ENCODE peak calls at places on chromosomes 12 and 14, in ten cellular contexts. O, A, Y, D, N, C, R, H, J and X are unnamed samples.

GRCh38 chr12:50166776-50167025 is 468 bp downstream of the CERS5 start:
- DNase-seq in C (peak; percentile 43), J (no peak), A (no peak), H (no peak), D (no peak), O (no peak), Y (no peak), R (no peak), N (no peak), X (no peak)

GRCh38 chr12:66813137-66813867 is 134.4 kb upstream of the GRIP1 start:
- DNase-seq in C (no peak), A (no peak), R (peak; percentile 9), J (no peak), H (no peak), Y (no peak), O (no peak), N (peak; percentile 65), D (no peak), X (peak; percentile 14)

GRCh38 chr12:117261267-117261666 is 71.0 kb upstream of the FBXO21 start:
- DNase-seq in R (no peak), A (peak; percentile 50), O (no peak), D (no peak), H (peak; percentile 33), C (no peak), N (peak; percentile 96), J (no peak), Y (no peak), X (peak; percentile 69)

GRCh38 chr14:36676236-36676635 is 14.6 kb downstream of the PAX9 start:
- DNase-seq in N (no peak), Y (no peak), O (no peak), C (no peak), H (no peak), D (no peak), J (no peak), R (no peak), A (no peak), X (no peak)

GRCh38 chr12:8064131-8064530 is 2.0 kb downstream of the C3AR1 start:
- DNase-seq in D (no peak), H (no peak), O (no peak), N (no peak), C (no peak), R (no peak), Y (no peak), A (no peak), J (no peak), X (no peak)

GRCh38 chr12:82069931-82070514 is 288.2 kb downstream of the CCDC59 start:
- DNase-seq in C (no peak), R (no peak), A (no peak), J (no peak), Y (no peak), H (no peak), D (no peak), O (no peak), N (no peak), X (no peak)

GRCh38 chr12:72010365-72010764 is 71.7 kb downstream of the TPH2 start:
- DNase-seq in H (no peak), D (no peak), A (no peak), N (no peak), R (no peak), C (no peak), J (no peak), O (no peak), Y (no peak), X (no peak)

GRCh38 chr12:85278598-85279448 is 1.2 kb upstream of the ALX1 start:
- DNase-seq in H (no peak), R (no peak), C (no peak), J (no peak), A (no peak), Y (peak; percentile 5), D (no peak), O (no peak), N (no peak), X (no peak)

GRCh38 chr12:2642176-2642892 is 152.4 kb upstream of the FKBP4 start:
- DNase-seq in C (no peak), O (no peak), N (no peak), D (no peak), Y (no peak), H (no peak), A (no peak), R (peak; percentile 28), J (no peak), X (no peak)

GRCh38 chr12:2640709-2641108 is 154.1 kb upstream of the FKBP4 start:
- DNase-seq in D (no peak), N (peak; percentile 81), J (no peak), Y (peak; percentile 96), R (no peak), A (peak; percentile 41), O (peak; percentile 90), H (peak; percentile 76), C (no peak), X (peak; percentile 88)

GRCh38 chr12:2640281-2640680 is 154.5 kb upstream of the FKBP4 start:
- DNase-seq in H (peak; percentile 29), D (no peak), N (no peak), Y (no peak), A (no peak), R (no peak), C (no peak), J (no peak), O (no peak), X (peak; percentile 33)

GRCh38 chr12:2641761-2642160 is 153.0 kb upstream of the FKBP4 start:
- DNase-seq in H (no peak), Y (no peak), O (no peak), D (no peak), A (no peak), R (no peak), J (no peak), N (no peak), C (no peak), X (no peak)

DNA sequence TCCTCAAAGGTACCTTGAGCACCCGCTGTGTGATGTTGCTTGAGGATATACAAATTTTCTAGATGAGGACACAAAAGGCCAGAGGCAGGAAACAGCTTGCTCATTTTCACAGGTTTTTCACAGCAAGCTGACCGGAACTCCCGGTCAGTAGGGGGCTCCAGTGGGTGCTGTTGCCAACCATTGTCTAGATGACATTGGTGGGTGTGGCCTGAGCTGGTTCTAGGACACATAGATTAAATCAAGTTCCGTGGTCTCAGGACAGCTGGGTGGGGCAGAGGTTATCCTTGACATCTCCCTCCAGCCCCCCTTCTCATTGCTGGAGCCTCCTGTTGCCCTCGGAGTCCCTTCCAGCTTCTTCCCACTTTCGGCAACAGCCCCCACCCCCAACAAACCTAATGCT is 153.6 kb upstream of the FKBP4 start:
- DNase-seq in Y (no peak), R (no peak), C (no peak), D (no peak), A (no peak), O (no peak), J (no peak), H (peak; percentile 45), N (peak; percentile 10), X (no peak)
- H3K27ac ChIP-seq in Y (no peak overlapping the region), R (no peak overlapping the region), C (no peak overlapping the region), D (no peak overlapping the region), A (no peak overlapping the region), O (peak overlapping the region; percentile 87), J (no peak overlapping the region), H (peak overlapping the region; percentile 21), N (no peak overlapping the region), X (no peak overlapping the region)

GRCh38 chr14:52262600-52262999 is 4.9 kb upstream of the PTGDR start:
- DNase-seq in H (no peak), O (no peak), Y (no peak), N (no peak), J (no peak), A (no peak), D (no peak), R (no peak), C (no peak), X (no peak)

GRCh38 chr14:52266179-52266578 is 1.3 kb upstream of the PTGDR start:
- DNase-seq in J (no peak), A (no peak), D (no peak), H (no peak), Y (no peak), C (no peak), N (no peak), O (no peak), R (no peak), X (no peak)

GRCh38 chr14:52265248-52265647 is 2.2 kb upstream of the PTGDR start:
- DNase-seq in N (no peak), D (no peak), J (no peak), R (no peak), H (no peak), Y (no peak), O (no peak), C (no peak), A (no peak), X (no peak)

GRCh38 chr14:52266782-52267181 is 716 bp upstream of the PTGDR start:
- DNase-seq in H (no peak), A (no peak), R (no peak), O (no peak), D (no peak), J (no peak), N (no peak), C (no peak), Y (no peak), X (no peak)

DNA sequence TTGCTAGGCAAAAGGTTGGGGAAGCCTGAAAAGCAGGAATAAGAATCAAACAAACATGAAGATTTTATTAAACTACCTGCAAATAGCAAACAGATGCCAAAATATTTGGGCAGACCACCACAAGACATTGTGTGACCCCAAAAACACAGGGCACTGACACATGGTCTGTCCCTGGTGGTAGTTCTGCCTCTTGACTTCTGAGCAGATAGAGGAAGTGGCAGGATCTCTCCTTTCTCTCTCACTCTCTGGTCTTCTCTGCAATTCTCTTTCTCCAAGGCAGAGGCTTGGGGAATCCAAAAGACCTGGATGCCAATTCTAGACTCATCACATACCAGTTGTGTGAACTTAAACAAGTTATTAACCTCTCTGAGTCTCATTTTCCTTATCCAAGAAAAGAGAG is 4.3 kb upstream of the PTGDR start:
- DNase-seq in A (no peak), N (no peak), Y (no peak), J (no peak), D (no peak), O (no peak), H (no peak), C (no peak), R (no peak), X (no peak)
- H3K27ac ChIP-seq in A (no peak overlapping the region), N (no peak overlapping the region), Y (no peak overlapping the region), J (no peak overlapping the region), D (no peak overlapping the region), O (no peak overlapping the region), H (no peak overlapping the region), C (no peak overlapping the region), R (no peak overlapping the region), X (no peak overlapping the region)

GRCh38 chr12:1846421-1847405 is 26.3 kb downstream of the LRTM2 start:
- DNase-seq in H (no peak), O (no peak), N (no peak), C (no peak), A (no peak), D (no peak), J (no peak), R (no peak), Y (no peak), X (no peak)
- H3K27ac ChIP-seq in H (no peak overlapping the region), O (no peak overlapping the region), N (no peak overlapping the region), C (no peak overlapping the region), A (no peak overlapping the region), D (no peak overlapping the region), J (no peak overlapping the region), R (no peak overlapping the region), Y (no peak overlapping the region), X (no peak overlapping the region)

DNA sequence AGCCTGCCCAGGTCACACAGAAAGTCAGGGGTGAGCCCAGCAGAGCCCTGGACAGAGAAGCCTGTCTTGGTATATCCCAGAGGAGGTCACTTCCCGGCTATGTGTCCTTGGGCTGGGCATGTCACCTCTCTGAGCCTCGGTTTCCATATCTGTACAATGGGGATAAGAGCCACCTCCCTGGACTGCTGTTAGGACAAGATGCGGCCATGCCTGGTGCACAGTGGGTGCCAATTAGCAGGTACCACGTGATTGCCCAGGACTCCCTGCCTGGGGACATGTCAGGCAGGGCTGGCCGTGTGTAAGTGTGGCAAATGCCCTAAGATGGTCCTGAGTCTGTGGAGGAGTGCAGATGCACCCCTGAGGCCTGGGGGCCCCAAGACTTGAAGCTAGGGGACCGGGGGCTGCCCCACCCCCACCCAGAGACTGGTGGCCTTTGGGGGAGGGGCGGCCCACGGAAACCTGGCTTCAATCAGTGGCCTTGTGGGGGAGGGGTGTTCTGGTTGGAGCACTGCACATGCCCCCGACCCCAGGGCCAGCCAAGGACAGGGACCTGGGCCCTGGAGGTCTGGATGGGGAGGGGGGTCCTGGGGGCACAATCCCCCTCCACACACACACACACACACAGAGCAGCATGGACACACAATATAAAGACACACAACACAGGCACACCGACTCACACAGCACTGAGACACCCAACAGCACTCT is 878 bp downstream of the TMEM119 start:
- DNase-seq in N (no peak), J (no peak), Y (no peak), D (no peak), R (no peak), H (no peak), C (no peak), A (no peak), O (no peak), X (no peak)
- H3K27ac ChIP-seq in N (no peak overlapping the region), J (peak overlapping the region; percentile 26), Y (no peak overlapping the region), D (no peak overlapping the region), R (no peak overlapping the region), H (no peak overlapping the region), C (no peak overlapping the region), A (no peak overlapping the region), O (no peak overlapping the region), X (no peak overlapping the region)